ENCODE peak calls at places on chromosomes 11 and 22, in eight cellular contexts. I, W, A, R, J, D, G and L are unnamed samples.

GRCh38 chr11:68816917-68817419 is 24.7 kb downstream of the CPT1A start:
- DNase-seq in R (no peak), G (no peak), I (no peak), W (peak), A (no peak), D (no peak), J (no peak), L (no peak)

GRCh38 chr11:104075091-104075490 is 38.7 kb downstream of the DDI1 start:
- DNase-seq in I (no peak), J (no peak), D (no peak), G (no peak), A (no peak), R (no peak), W (no peak), L (no peak)

GRCh38 chr11:62792193-62792575 is 378 bp upstream of the TMEM223 start:
- DNase-seq in G (no peak), D (no peak), A (no peak), W (no peak), I (no peak), R (no peak), J (no peak), L (peak)

GRCh38 chr11:103529217-103529684 is 420.0 kb downstream of the DYNC2H1 start:
- DNase-seq in G (no peak), W (peak), D (no peak), R (no peak), J (no peak), I (peak), A (no peak), L (no peak)

GRCh38 chr11:46364791-46365190 is 16.7 kb upstream of the MDK start:
- DNase-seq in W (no peak), D (no peak), I (no peak), G (no peak), A (no peak), J (no peak), R (no peak), L (no peak)

GRCh38 chr11:119107538-119108150 is 500 bp downstream of the C2CD2L start:
- DNase-seq in I (no peak), G (no peak), J (no peak), W (peak), D (no peak), R (no peak), A (no peak), L (no peak)

GRCh38 chr11:65637794-65638317 is at the start of gene SIPA1:
- DNase-seq in D (peak), I (peak), W (peak), J (no peak), R (peak), A (peak), G (peak), L (peak)

GRCh38 chr11:22256876-22257275 is 64.0 kb downstream of the ANO5 start:
- DNase-seq in A (no peak), G (no peak), J (no peak), I (no peak), R (no peak), W (no peak), D (no peak), L (no peak)

GRCh38 chr11:2348986-2349385 is 28.1 kb upstream of the CD81 start:
- DNase-seq in R (no peak), D (no peak), W (peak), A (no peak), J (no peak), I (peak), G (no peak), L (no peak)

GRCh38 chr11:130002352-130002845 is at the start of gene PRDM10:
- DNase-seq in A (peak), D (peak), J (peak), W (peak), G (peak), R (peak), I (peak), L (peak)

GRCh38 chr22:17095538-17095937 is 10.7 kb downstream of the IL17RA start:
- DNase-seq in I (peak), R (no peak), D (no peak), G (no peak), W (peak), A (no peak), J (no peak), L (no peak)

GRCh38 chr11:111303476-111303875 is 5.1 kb downstream of the POU2AF3 start:
- DNase-seq in W (no peak), J (no peak), R (no peak), D (no peak), I (no peak), A (no peak), G (no peak), L (no peak)

GRCh38 chr11:61967924-61968757 is 707 bp upstream of the FTH1 start:
- DNase-seq in W (peak), J (no peak), I (no peak), G (peak), R (peak), D (peak), A (no peak), L (peak)

GRCh38 chr11:70921804-70922203 is 330.6 kb downstream of the SHANK2 start:
- DNase-seq in G (no peak), A (no peak), R (no peak), J (no peak), D (no peak), I (no peak), W (no peak), L (no peak)

GRCh38 chr11:83156996-83157754 is at the start of gene PCF11:
- DNase-seq in J (no peak), D (no peak), I (no peak), G (no peak), W (no peak), R (no peak), A (no peak), L (no peak)

GRCh38 chr22:46071451-46072029 is 78.8 kb upstream of the PPARA start:
- DNase-seq in I (peak), W (peak), J (no peak), D (peak), R (peak), A (peak), G (peak), L (peak)

GRCh38 chr11:45021692-45022130 is 71.0 kb upstream of the TP53I11 start:
- DNase-seq in D (peak), W (no peak), A (no peak), R (no peak), G (no peak), J (no peak), I (peak), L (no peak)

GRCh38 chr11:44913502-44913901 is 37.2 kb downstream of the TP53I11 start:
- DNase-seq in J (no peak), R (no peak), W (no peak), I (no peak), G (no peak), D (no peak), A (no peak), L (no peak)

GRCh38 chr11:7019500-7020182 is 505 bp downstream of the ZNF214 start:
- DNase-seq in R (no peak), D (peak), J (no peak), A (no peak), W (peak), G (peak), I (peak), L (no peak)

GRCh38 chr11:47144541-47144940 is 32.1 kb downstream of the ARFGAP2 start:
- DNase-seq in D (no peak), I (no peak), R (no peak), G (no peak), A (no peak), W (no peak), J (no peak), L (no peak)

GRCh38 chr22:41001722-41002122 is 50.5 kb downstream of the RBX1 start:
- DNase-seq in G (no peak), W (peak), I (peak), R (no peak), A (no peak), J (no peak), D (no peak), L (no peak)